ENCODE peak calls at places on chromosomes 13 and 19, in seven cellular contexts. H is transverse colon, O is body of pancreas, E is HepG2, A is testis, T is heart left ventricle, D is A549. S is an unnamed sample.
A peak's percentile ranks its signal among the peaks of the same experiment; 100 is the strongest.

GRCh38 chr13:31835932-31836331 is 96.6 kb downstream of the RXFP2 start:
- DNase-seq in D (no peak), H (no peak), T (no peak), E (peak; percentile 5), O (no peak), A (no peak), S (no peak)

GRCh38 chr19:50432221-50432626 is 468 bp upstream of the MYBPC2 start:
- DNase-seq in A (no peak), O (no peak), H (no peak), E (no peak), T (no peak), D (no peak), S (peak; percentile 41)

GRCh38 chr19:2476451-2477140 is 669 bp downstream of the GADD45B start:
- DNase-seq in H (peak; percentile 67), O (peak; percentile 53), T (peak; percentile 64), A (peak; percentile 41), E (no peak), D (no peak), S (peak; percentile 42)

GRCh38 chr19:49997709-49998108 is 27.5 kb downstream of the VRK3 start:
- DNase-seq in H (no peak), A (peak; percentile 37), E (peak; percentile 56), D (peak; percentile 83), T (no peak), O (peak; percentile 28), S (no peak)

GRCh38 chr13:38735655-38736440 is 49.0 kb downstream of the FREM2 start:
- DNase-seq in D (no peak), E (no peak), H (no peak), O (peak; percentile 4), T (no peak), A (peak; percentile 23), S (peak; percentile 20)

GRCh38 chr19:18322318-18322758 is 538 bp downstream of the LSM4 start:
- DNase-seq in A (peak; percentile 60), D (peak; percentile 66), T (no peak), H (peak; percentile 84), E (peak; percentile 74), O (peak; percentile 47), S (peak; percentile 36)

GRCh38 chr19:18399008-18399407 is 1.6 kb upstream of the LRRC25 start:
- DNase-seq in T (peak; percentile 61), E (no peak), A (peak; percentile 88), O (peak; percentile 82), H (peak; percentile 60), D (no peak), S (peak; percentile 90)

GRCh38 chr13:22455036-22455435 is 725.7 kb upstream of the SGCG start:
- DNase-seq in O (no peak), T (no peak), E (no peak), A (no peak), H (no peak), D (no peak), S (no peak)

GRCh38 chr13:20230913-20231838 is 943 bp downstream of the GJB6 start:
- DNase-seq in T (no peak), A (no peak), E (no peak), D (no peak), H (no peak), O (no peak), S (no peak)

GRCh38 chr19:14768001-14768400 is 10.4 kb downstream of the ADGRE2 start:
- DNase-seq in E (no peak), T (no peak), D (no peak), H (no peak), A (no peak), O (no peak), S (no peak)

GRCh38 chr13:111326621-111326965 is 6.2 kb downstream of the TEX29 start:
- DNase-seq in T (no peak), O (no peak), H (no peak), A (no peak), D (no peak), E (no peak), S (no peak)

GRCh38 chr19:36225219-36225892 is 10.4 kb downstream of the ZNF146 start:
- DNase-seq in D (no peak), T (no peak), O (no peak), E (no peak), H (no peak), A (no peak), S (no peak)

GRCh38 chr19:18745931-18746330 is 45.2 kb downstream of the COMP start:
- DNase-seq in T (no peak), H (no peak), E (no peak), A (no peak), O (no peak), D (no peak), S (no peak)

GRCh38 chr19:3955688-3956087 is 15.2 kb downstream of the DAPK3 start:
- DNase-seq in A (no peak), D (no peak), E (no peak), H (no peak), T (no peak), O (no peak), S (no peak)

GRCh38 chr13:99977912-99978780 is 3.4 kb upstream of the ZIC2 start:
- DNase-seq in T (no peak), D (no peak), O (no peak), A (no peak), E (no peak), H (no peak), S (no peak)

GRCh38 chr19:2270157-2270571 is 11.8 kb downstream of the PEAK3 start:
- DNase-seq in T (peak; percentile 68), H (peak; percentile 54), O (peak; percentile 69), D (no peak), A (no peak), E (no peak), S (peak; percentile 40)

GRCh38 chr13:49165798-49166752 is 54.1 kb upstream of the MLNR start:
- DNase-seq in H (no peak), O (no peak), E (no peak), D (no peak), T (no peak), A (no peak), S (no peak)

GRCh38 chr19:57348136-57348535 is 2.9 kb upstream of the ZNF304 start:
- DNase-seq in H (no peak), T (no peak), E (no peak), D (no peak), O (no peak), A (no peak), S (no peak)

GRCh38 chr19:29586401-29586800 is 19.7 kb upstream of the POP4 start:
- DNase-seq in H (no peak), E (no peak), O (no peak), A (no peak), D (no peak), T (no peak), S (no peak)

GRCh38 chr19:11115042-11115441 is 25.8 kb downstream of the LDLR start:
- DNase-seq in A (no peak), T (no peak), D (no peak), H (no peak), O (no peak), E (no peak), S (no peak)

GRCh38 chr13:101763191-101763590 is 310.7 kb downstream of the ITGBL1 start:
- DNase-seq in E (no peak), T (no peak), D (no peak), A (no peak), H (no peak), O (no peak), S (no peak)

GRCh38 chr19:18863843-18864362 is 32.1 kb downstream of the CERS1 start:
- DNase-seq in D (no peak), H (no peak), E (no peak), A (no peak), O (peak; percentile 57), T (no peak), S (no peak)

GRCh38 chr19:13022111-13022858 is 27.0 kb downstream of the NFIX start:
- DNase-seq in O (no peak), D (no peak), H (no peak), E (no peak), T (peak; percentile 74), A (no peak), S (no peak)
- TF ChIP-seq CTCF in O (no peak), D (no peak), H (no peak), E (no peak), T (no peak), A (no peak), S (no peak)

GRCh38 chr13:33725340-33725739 is 92.6 kb upstream of the RFC3 start:
- DNase-seq in A (no peak), H (no peak), O (no peak), T (no peak), D (no peak), E (no peak), S (no peak)

GRCh38 chr13:33730147-33730546 is 87.8 kb upstream of the RFC3 start:
- DNase-seq in D (no peak), O (peak; percentile 33), T (no peak), H (no peak), A (no peak), E (no peak), S (peak; percentile 53)

GRCh38 chr13:33723772-33724435 is 94.0 kb upstream of the RFC3 start:
- DNase-seq in T (peak; percentile 74), A (peak; percentile 92), E (peak; percentile 83), O (peak; percentile 90), H (peak; percentile 81), D (peak; percentile 30), S (peak; percentile 80)

GRCh38 chr13:33727356-33728083 is 90.4 kb upstream of the RFC3 start:
- DNase-seq in T (no peak), E (no peak), H (no peak), O (no peak), A (no peak), D (no peak), S (no peak)

GRCh38 chr13:33728271-33729037 is 89.5 kb upstream of the RFC3 start:
- DNase-seq in O (peak; percentile 23), H (peak; percentile 8), T (peak; percentile 66), D (no peak), E (no peak), A (no peak), S (no peak)
- TF ChIP-seq POLR2A in O (no peak), H (no peak), T (no peak), D (no peak), E (no peak), A (no peak), S (no peak)

GRCh38 chr13:79781829-79782540 is 301.0 kb downstream of the NDFIP2 start:
- DNase-seq in O (no peak), T (no peak), D (no peak), A (no peak), E (no peak), H (no peak), S (no peak)

GRCh38 chr13:79782541-79783216 is 301.7 kb downstream of the NDFIP2 start:
- DNase-seq in T (peak; percentile 88), A (peak; percentile 30), D (no peak), O (peak; percentile 71), E (peak; percentile 14), H (no peak), S (peak; percentile 79)

GRCh38 chr13:79780240-79780639 is 299.3 kb downstream of the NDFIP2 start:
- DNase-seq in O (no peak), H (no peak), E (no peak), D (no peak), A (no peak), T (no peak), S (peak; percentile 3)

GRCh38 chr13:79791471-79792042 is 310.6 kb downstream of the NDFIP2 start:
- DNase-seq in D (no peak), E (no peak), A (no peak), H (no peak), T (no peak), O (no peak), S (no peak)

GRCh38 chr13:79786176-79786575 is 305.2 kb downstream of the NDFIP2 start:
- DNase-seq in T (no peak), E (no peak), O (no peak), H (no peak), D (no peak), A (no peak), S (no peak)
- H3K27ac ChIP-seq in T (no peak overlapping the region), E (no peak overlapping the region), O (no peak overlapping the region), H (no peak overlapping the region), D (no peak overlapping the region), A (no peak overlapping the region), S (no peak overlapping the region)

GRCh38 chr19:16621165-16621800 is 6.7 kb downstream of the MED26 start:
- DNase-seq in D (no peak), A (no peak), T (no peak), H (no peak), E (no peak), O (no peak), S (no peak)
- TF ChIP-seq CTCF in D (no peak), A (no peak), T (no peak), H (no peak), E (no peak), O (no peak), S (no peak)